ENCODE peak calls at places on chromosomes 11 and 22, in five cellular contexts. A, I, L, K and P are unnamed samples. For H3K4me1, the result is how much of the 10 kb centered on the place peaks cover.

GRCh38 chr11:130006929-130007328 is 4.3 kb upstream of the PRDM10 start:
- DNase-seq in L (no peak), A (no peak), K (no peak), I (no peak), P (no peak)

GRCh38 chr11:106670069-106670468 is 348.2 kb downstream of the GUCY1A2 start:
- DNase-seq in L (no peak), A (no peak), K (no peak), I (peak), P (no peak)

GRCh38 chr22:32043391-32043790 is 330 bp downstream of the SLC5A1 start:
- DNase-seq in I (no peak), K (no peak), A (no peak), L (no peak), P (no peak)

GRCh38 chr22:49232319-49233067 is 595.2 kb downstream of the BRD1 start:
- DNase-seq in A (peak), I (no peak), K (no peak), L (no peak), P (peak)

GRCh38 chr11:64100345-64100744 is 64.6 kb downstream of the FLRT1 start:
- DNase-seq in L (no peak), A (no peak), K (no peak), I (no peak), P (no peak)

GRCh38 chr11:6411594-6412031 is 7.3 kb downstream of the APBB1 start:
- DNase-seq in L (no peak), A (no peak), I (no peak), K (no peak), P (no peak)

GRCh38 chr22:36073476-36073875 is 44.9 kb upstream of the RBFOX2 start:
- DNase-seq in L (no peak), A (no peak), I (peak), K (no peak), P (no peak)

GRCh38 chr11:4891996-4892640 is 10.4 kb downstream of the OR51T1 start:
- DNase-seq in L (no peak), K (no peak), I (peak), A (no peak), P (no peak)

GRCh38 chr22:29044657-29045176 is 16.9 kb downstream of the C22orf31 start:
- DNase-seq in L (no peak), I (peak), A (no peak), K (no peak), P (peak)

GRCh38 chr11:71248656-71249055 is 3.7 kb downstream of the SHANK2 start:
- DNase-seq in L (peak), A (peak), I (no peak), K (no peak), P (peak)

GRCh38 chr11:123594188-123594901 is 60.1 kb downstream of the SCN3B start:
- DNase-seq in A (no peak), I (peak), K (no peak), L (no peak), P (no peak)

GRCh38 chr11:64056213-64056785 is 20.6 kb downstream of the FLRT1 start:
- DNase-seq in K (no peak), L (peak), I (no peak), A (no peak), P (no peak)

GRCh38 chr11:120539681-120540369 is 28.3 kb downstream of the GRIK4 start:
- DNase-seq in A (no peak), K (no peak), I (peak), L (peak), P (no peak)

GRCh38 chr11:17596310-17596669 is 49.2 kb downstream of the OTOG start:
- DNase-seq in A (peak), I (no peak), K (no peak), L (no peak), P (peak)

GRCh38 chr22:36235585-36235984 is 3.7 kb downstream of the APOL2 start:
- DNase-seq in L (no peak), A (no peak), K (no peak), I (no peak), P (no peak)

GRCh38 chr11:64107300-64107699 is 58.6 kb downstream of the MACROD1 start:
- DNase-seq in I (no peak), L (no peak), A (no peak), K (no peak), P (no peak)

GRCh38 chr22:49139492-49140151 is 688.1 kb downstream of the BRD1 start:
- DNase-seq in L (no peak), I (no peak), K (no peak), A (no peak), P (peak)

GRCh38 chr11:111409915-111410314 is 30.8 kb upstream of the POU2AF1 start:
- DNase-seq in A (no peak), I (no peak), K (no peak), L (no peak), P (no peak)

GRCh38 chr22:27185903-27186302 is 528.5 kb downstream of the MIAT start:
- DNase-seq in I (no peak), K (no peak), A (no peak), L (peak), P (peak)

GRCh38 chr22:46295277-46295971 is 1.2 kb upstream of the GTSE1 start:
- DNase-seq in I (no peak), A (peak), K (no peak), L (peak), P (no peak)

GRCh38 chr11:37666960-37667359 is 1068.9 kb upstream of the RAG2 start:
- DNase-seq in A (no peak), K (no peak), L (no peak), I (no peak), P (no peak)

GRCh38 chr11:100629671-100630070 is 57.4 kb upstream of the ARHGAP42 start:
- DNase-seq in L (no peak), A (no peak), K (no peak), I (no peak), P (no peak)

GRCh38 chr11:68211546-68211945 is 1.6 kb downstream of the KMT5B start:
- DNase-seq in L (no peak), K (peak), A (no peak), I (no peak), P (no peak)

GRCh38 chr11:128902515-128903066 is 11.4 kb downstream of the KCNJ5 start:
- DNase-seq in K (no peak), I (peak), L (no peak), A (no peak), P (no peak)

GRCh38 chr22:24512043-24512442 is 16.9 kb downstream of the UPB1 start:
- DNase-seq in A (no peak), L (no peak), K (no peak), I (no peak), P (no peak)

GRCh38 chr11:125398994-125399638 is 96.9 kb downstream of the FEZ1 start:
- DNase-seq in A (no peak), L (peak), K (no peak), I (no peak), P (no peak)

GRCh38 chr11:44305643-44306468 is 4.1 kb downstream of the ALX4 start:
- DNase-seq in K (peak), A (no peak), L (peak), I (no peak), P (peak)

GRCh38 chr11:44112083-44112865 is 16.8 kb downstream of the EXT2 start:
- DNase-seq in K (no peak), I (peak), L (peak), A (no peak), P (no peak)

GRCh38 chr22:37008365-37008764 is 10.9 kb downstream of the TST start:
- DNase-seq in A (no peak), K (no peak), L (no peak), I (no peak), P (no peak)

GRCh38 chr11:86699036-86699791 is 26.8 kb upstream of the ME3 start:
- DNase-seq in I (peak), L (no peak), A (no peak), K (no peak), P (no peak)

GRCh38 chr11:61826930-61827572 is 1.0 kb upstream of the FADS2 start:
- DNase-seq in I (no peak), L (peak), K (no peak), A (no peak), P (no peak)

GRCh38 chr22:43895986-43896645 is 4.3 kb upstream of the PNPLA5 start:
- DNase-seq in L (no peak), A (no peak), I (no peak), K (no peak), P (no peak)

GRCh38 chr22:24445481-24446290 is 18.3 kb downstream of the ADORA2A start:
- DNase-seq in L (peak), A (peak), I (no peak), K (no peak), P (peak)

GRCh38 chr11:85776951-85777602 is 33.9 kb downstream of the SYTL2 start:
- DNase-seq in I (no peak), A (no peak), K (no peak), L (no peak), P (no peak)

GRCh38 chr11:124310746-124311145 is 3.0 kb downstream of the OR8D1 start:
- DNase-seq in I (peak), L (no peak), K (no peak), A (no peak), P (no peak)

DNA sequence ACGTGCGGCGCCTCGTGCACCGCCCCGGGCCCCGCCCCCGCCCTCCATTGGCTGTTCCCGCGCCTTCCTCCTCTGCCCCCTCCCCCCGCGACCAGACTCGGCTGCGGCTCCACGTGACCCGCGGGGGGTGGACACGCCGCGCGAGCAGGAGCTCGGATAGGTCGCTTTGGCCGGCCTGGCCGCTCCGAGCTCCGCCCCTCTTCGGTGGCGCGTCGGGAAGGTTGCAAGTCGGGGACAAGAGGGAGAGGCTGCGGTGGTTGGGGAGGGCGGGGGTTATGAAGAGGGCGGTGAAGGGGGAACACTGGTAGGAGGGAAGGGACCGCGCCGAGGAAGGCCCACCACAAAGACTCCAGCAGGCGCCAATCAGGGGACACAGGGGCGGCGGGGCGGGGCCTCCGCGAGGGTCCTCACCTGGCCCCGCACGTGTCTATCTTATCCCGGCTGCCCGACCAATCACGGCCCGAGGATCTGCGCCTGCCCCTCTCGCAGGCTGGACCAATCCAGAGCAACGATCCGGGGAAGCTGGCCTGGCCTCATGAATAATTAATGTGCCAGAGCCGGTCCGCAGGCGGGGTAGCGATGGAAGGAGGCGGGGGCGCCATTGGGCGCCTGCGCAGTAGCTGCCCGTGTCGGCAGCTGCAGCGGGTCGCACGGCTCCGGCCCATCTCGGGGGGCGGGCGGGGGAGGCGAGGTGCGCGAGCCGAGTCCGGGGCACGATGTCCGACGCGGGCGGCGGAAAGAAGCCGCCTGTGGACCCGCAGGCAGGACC is at the start of gene TEF:
- DNase-seq in A (peak), L (peak), I (peak), K (peak), P (peak)
- H3K4me3 ChIP-seq in A (peak), L (peak), I (peak), K (peak), P (peak)

GRCh38 chr11:114138411-114138810 is 78.9 kb downstream of the ZBTB16 start:
- DNase-seq in K (no peak), L (no peak), I (no peak), A (no peak), P (no peak)
- H3K4me1 ChIP-seq in K (half or more), L (under half), I (under half), A (half or more), P (half or more)

DNA sequence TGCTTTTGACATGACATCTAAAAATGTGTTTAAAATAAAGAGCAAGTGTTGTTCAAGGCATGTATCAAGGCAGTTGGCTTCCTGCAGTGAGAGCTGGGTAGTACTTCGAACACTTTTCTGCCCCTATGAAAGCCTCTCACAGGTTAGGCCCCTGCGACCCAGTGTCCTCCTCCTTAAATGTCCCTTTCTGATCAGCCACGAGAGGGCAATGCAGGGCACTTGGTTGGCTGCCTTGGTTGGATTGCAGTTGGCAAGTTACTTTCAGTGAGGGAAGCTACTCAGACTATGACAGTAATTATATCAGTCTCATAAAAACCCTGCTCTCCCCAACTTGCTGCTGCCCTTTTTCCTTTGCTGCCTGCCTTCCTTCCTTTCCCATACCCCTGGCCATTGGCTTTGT is 743.8 kb downstream of the NTM start:
- DNase-seq in K (peak), L (peak), I (peak), A (no peak), P (no peak)
- TF ChIP-seq CTCF in K (no peak), L (peak), I (peak), A (peak), P (no peak)

DNA sequence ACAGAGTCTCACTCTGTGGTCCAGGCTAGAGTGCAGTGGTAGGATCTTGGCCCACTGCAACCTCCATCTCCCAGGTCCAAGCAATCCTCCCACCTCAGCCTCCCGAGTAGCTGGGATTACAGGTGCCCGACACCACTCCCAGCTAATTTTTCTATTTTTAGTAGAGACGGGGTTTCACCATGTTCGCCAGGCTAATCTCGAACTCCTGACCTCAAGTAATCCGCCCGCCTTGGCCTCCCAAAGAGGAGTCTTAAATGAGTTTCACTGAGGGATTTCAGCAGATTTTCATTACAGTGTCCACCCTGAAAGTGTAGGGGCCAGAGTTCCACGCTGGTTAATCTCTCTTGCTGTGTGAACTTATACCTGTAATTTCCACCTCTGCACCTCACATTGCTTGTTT is 412 bp upstream of the RPS3 start:
- DNase-seq in I (no peak), L (no peak), A (no peak), K (no peak), P (no peak)
- H3K4me3 ChIP-seq in I (no peak), L (no peak), A (no peak), K (no peak), P (no peak)

GRCh38 chr11:65120831-65121230 is 1.1 kb downstream of the FAU start:
- DNase-seq in L (no peak), A (no peak), I (no peak), K (no peak), P (no peak)

GRCh38 chr11:65118097-65118837 is 766 bp upstream of the ZNHIT2 start:
- DNase-seq in A (no peak), I (no peak), K (no peak), L (no peak), P (no peak)

GRCh38 chr11:65117206-65118096 is at the start of gene ZNHIT2:
- DNase-seq in L (peak), K (peak), I (peak), A (peak), P (peak)

GRCh38 chr11:65121447-65121864 is 478 bp downstream of the FAU start:
- DNase-seq in L (no peak), I (no peak), A (peak), K (peak), P (peak)

DNA sequence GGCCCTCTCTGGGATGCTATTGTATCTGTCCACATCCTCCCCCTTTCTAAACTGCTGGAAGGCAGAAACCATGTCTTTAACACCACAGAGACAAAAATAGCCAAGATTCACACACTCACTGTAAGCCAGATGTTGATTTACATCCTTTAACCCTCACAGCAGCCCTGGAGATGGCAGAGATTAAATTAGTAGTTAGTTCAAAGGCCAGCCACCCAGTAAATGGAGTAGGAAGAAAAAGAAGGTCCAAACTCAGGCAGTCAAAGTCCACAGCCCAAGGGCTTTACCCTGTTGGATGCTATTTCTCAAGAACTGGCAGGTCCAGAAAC is 2.1 kb upstream of the ZNHIT2 start:
- DNase-seq in K (no peak), I (no peak), A (no peak), L (no peak), P (no peak)
- H3K4me1 ChIP-seq in K (under half), I (under half), A (under half), L (under half), P (half or more)

GRCh38 chr11:66476173-66476840 is 3.9 kb upstream of the DPP3 start:
- DNase-seq in A (no peak), I (no peak), K (no peak), L (no peak), P (no peak)
- TF ChIP-seq CTCF in A (no peak), I (no peak), K (no peak), L (no peak), P (no peak)

GRCh38 chr11:31823372-31824371 is 12.6 kb upstream of the PAX6 start:
- DNase-seq in A (no peak), K (no peak), I (no peak), L (peak), P (no peak)

GRCh38 chr11:31821235-31821764 is 10.2 kb upstream of the PAX6 start:
- DNase-seq in K (no peak), A (no peak), I (no peak), L (no peak), P (no peak)

GRCh38 chr11:31821779-31822574 is 10.9 kb upstream of the PAX6 start:
- DNase-seq in L (peak), A (no peak), I (no peak), K (no peak), P (no peak)

GRCh38 chr11:31824791-31825452 is 13.8 kb upstream of the PAX6 start:
- DNase-seq in L (peak), K (no peak), A (no peak), I (no peak), P (no peak)

GRCh38 chr11:31822604-31823371 is 11.7 kb upstream of the PAX6 start:
- DNase-seq in L (peak), K (no peak), I (no peak), A (no peak), P (no peak)
- H3K4me3 ChIP-seq in L (no peak), K (no peak), I (no peak), A (no peak), P (no peak)

GRCh38 chr22:38312261-38312800 is 4.9 kb downstream of the CSNK1E start:
- DNase-seq in A (no peak), K (no peak), L (no peak), I (peak), P (no peak)

GRCh38 chr22:38308791-38309498 is 8.3 kb downstream of the CSNK1E start:
- DNase-seq in K (no peak), A (no peak), I (no peak), L (no peak), P (no peak)

GRCh38 chr22:38311331-38311635 is 6.0 kb downstream of the CSNK1E start:
- DNase-seq in L (no peak), K (no peak), I (no peak), A (no peak), P (no peak)

GRCh38 chr22:38310518-38311330 is 6.5 kb downstream of the CSNK1E start:
- DNase-seq in A (no peak), I (no peak), K (no peak), L (no peak), P (no peak)

GRCh38 chr22:38309614-38310517 is 7.4 kb downstream of the CSNK1E start:
- DNase-seq in K (no peak), L (no peak), I (no peak), A (peak), P (no peak)
- H3K4me1 ChIP-seq in K (half or more), L (under half), I (half or more), A (half or more), P (half or more)

GRCh38 chr22:21087119-21087518 is 41.4 kb downstream of the LRRC74B start:
- DNase-seq in L (no peak), A (no peak), I (no peak), K (no peak), P (peak)
- TF ChIP-seq CTCF in L (no peak), A (no peak), I (no peak), K (no peak), P (no peak)

DNA sequence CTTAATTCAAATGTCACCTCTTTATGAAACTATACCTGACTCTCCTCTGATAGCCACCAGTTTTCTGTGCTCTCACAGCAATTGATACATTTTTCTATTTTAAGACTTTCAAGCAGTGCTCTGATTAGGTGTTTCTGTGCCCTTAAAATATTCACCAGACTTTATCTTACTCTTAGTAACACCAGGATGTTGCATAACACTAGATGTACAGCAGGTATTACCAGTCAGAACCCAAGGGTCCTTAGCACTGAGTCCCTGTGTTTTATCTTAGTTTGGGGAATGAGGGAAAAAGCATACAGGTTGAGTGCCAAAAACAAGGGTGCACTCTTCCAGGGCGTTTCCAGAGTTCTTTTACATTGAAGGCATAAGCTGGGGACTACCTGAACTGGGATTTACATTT is 51.4 kb downstream of the COPB1 start:
- DNase-seq in A (no peak), L (no peak), K (no peak), I (no peak), P (no peak)
- H3K4me3 ChIP-seq in A (no peak), L (no peak), K (no peak), I (no peak), P (no peak)